ENCODE peak calls at places on chromosomes 12 and 14, in seven cellular contexts. One of them, this sample, is unnamed.

GRCh38 chr12:103855036-103855712 is 14.1 kb upstream of the NT5DC3 start:
- DNase-seq in tibial nerve: no peak
- DNase-seq in mesendoderm: no peak
- DNase-seq in fibroblast of pulmonary artery: peak; percentile 55
- DNase-seq in gastrocnemius medialis: no peak
- DNase-seq in vagina: no peak
- DNase-seq in CD4-positive, CD25-positive, alpha-beta regulatory T cell: no peak
- DNase-seq in this sample: peak; percentile 47

GRCh38 chr14:54614296-54614695 is 47.4 kb downstream of the SAMD4A start:
- DNase-seq in tibial nerve: no peak
- DNase-seq in mesendoderm: no peak
- DNase-seq in fibroblast of pulmonary artery: no peak
- DNase-seq in gastrocnemius medialis: no peak
- DNase-seq in vagina: no peak
- DNase-seq in CD4-positive, CD25-positive, alpha-beta regulatory T cell: no peak
- DNase-seq in this sample: no peak

GRCh38 chr12:68374315-68374982 is 42.3 kb upstream of the MDM1 start:
- DNase-seq in tibial nerve: no peak
- DNase-seq in mesendoderm: no peak
- DNase-seq in fibroblast of pulmonary artery: no peak
- DNase-seq in gastrocnemius medialis: peak; percentile 62
- DNase-seq in vagina: no peak
- DNase-seq in CD4-positive, CD25-positive, alpha-beta regulatory T cell: peak; percentile 97
- DNase-seq in this sample: no peak

GRCh38 chr14:21268612-21269251 is 510 bp downstream of the HNRNPC start:
- DNase-seq in tibial nerve: no peak
- DNase-seq in mesendoderm: peak; percentile 83
- DNase-seq in fibroblast of pulmonary artery: peak; percentile 73
- DNase-seq in gastrocnemius medialis: peak; percentile 56
- DNase-seq in vagina: no peak
- DNase-seq in CD4-positive, CD25-positive, alpha-beta regulatory T cell: peak; percentile 81
- DNase-seq in this sample: peak; percentile 66

GRCh38 chr14:98847520-98848468 is 424.2 kb downstream of the BCL11B start:
- DNase-seq in tibial nerve: no peak
- DNase-seq in mesendoderm: peak; percentile 18
- DNase-seq in fibroblast of pulmonary artery: no peak
- DNase-seq in gastrocnemius medialis: no peak
- DNase-seq in vagina: no peak
- DNase-seq in CD4-positive, CD25-positive, alpha-beta regulatory T cell: no peak
- DNase-seq in this sample: no peak

GRCh38 chr12:95150501-95150900 is 66.8 kb downstream of the FGD6 start:
- DNase-seq in tibial nerve: no peak
- DNase-seq in mesendoderm: no peak
- DNase-seq in fibroblast of pulmonary artery: no peak
- DNase-seq in gastrocnemius medialis: no peak
- DNase-seq in vagina: no peak
- DNase-seq in CD4-positive, CD25-positive, alpha-beta regulatory T cell: no peak
- DNase-seq in this sample: no peak

GRCh38 chr14:101035466-101036225 is 132.1 kb upstream of the RTL1 start:
- DNase-seq in tibial nerve: peak; percentile 2
- DNase-seq in mesendoderm: no peak
- DNase-seq in fibroblast of pulmonary artery: no peak
- DNase-seq in gastrocnemius medialis: peak; percentile 3
- DNase-seq in vagina: no peak
- DNase-seq in CD4-positive, CD25-positive, alpha-beta regulatory T cell: no peak
- DNase-seq in this sample: no peak

GRCh38 chr12:127811988-127812387 is 455.0 kb upstream of the TMEM132C start:
- DNase-seq in tibial nerve: no peak
- DNase-seq in mesendoderm: peak; percentile 81
- DNase-seq in fibroblast of pulmonary artery: peak; percentile 9
- DNase-seq in gastrocnemius medialis: no peak
- DNase-seq in vagina: no peak
- DNase-seq in CD4-positive, CD25-positive, alpha-beta regulatory T cell: no peak
- DNase-seq in this sample: peak; percentile 87

GRCh38 chr12:126570571-126570970 is 1505.3 kb downstream of the AACS start:
- DNase-seq in tibial nerve: no peak
- DNase-seq in mesendoderm: no peak
- DNase-seq in fibroblast of pulmonary artery: peak; percentile 44
- DNase-seq in gastrocnemius medialis: no peak
- DNase-seq in vagina: no peak
- DNase-seq in CD4-positive, CD25-positive, alpha-beta regulatory T cell: no peak
- DNase-seq in this sample: no peak

GRCh38 chr12:6691473-6691872 is 2.3 kb upstream of the ZNF384 start:
- DNase-seq in tibial nerve: no peak
- DNase-seq in mesendoderm: no peak
- DNase-seq in fibroblast of pulmonary artery: peak; percentile 15
- DNase-seq in gastrocnemius medialis: no peak
- DNase-seq in vagina: no peak
- DNase-seq in CD4-positive, CD25-positive, alpha-beta regulatory T cell: no peak
- DNase-seq in this sample: peak; percentile 73

GRCh38 chr12:78338054-78338785 is 507.5 kb downstream of the NAV3 start:
- DNase-seq in tibial nerve: no peak
- DNase-seq in mesendoderm: no peak
- DNase-seq in fibroblast of pulmonary artery: no peak
- DNase-seq in gastrocnemius medialis: no peak
- DNase-seq in vagina: no peak
- DNase-seq in CD4-positive, CD25-positive, alpha-beta regulatory T cell: no peak
- DNase-seq in this sample: no peak

GRCh38 chr12:130281157-130281799 is 56.4 kb upstream of the PIWIL1 start:
- DNase-seq in tibial nerve: no peak
- DNase-seq in mesendoderm: peak; percentile 67
- DNase-seq in fibroblast of pulmonary artery: no peak
- DNase-seq in gastrocnemius medialis: no peak
- DNase-seq in vagina: peak; percentile 79
- DNase-seq in CD4-positive, CD25-positive, alpha-beta regulatory T cell: peak; percentile 17
- DNase-seq in this sample: peak; percentile 11

GRCh38 chr12:53530920-53531319 is 23.6 kb upstream of the NPFF start:
- DNase-seq in tibial nerve: no peak
- DNase-seq in mesendoderm: no peak
- DNase-seq in fibroblast of pulmonary artery: no peak
- DNase-seq in gastrocnemius medialis: no peak
- DNase-seq in vagina: no peak
- DNase-seq in CD4-positive, CD25-positive, alpha-beta regulatory T cell: no peak
- DNase-seq in this sample: peak; percentile 26

GRCh38 chr12:123075092-123075491 is 75.8 kb downstream of the PITPNM2 start:
- DNase-seq in tibial nerve: peak; percentile 55
- DNase-seq in mesendoderm: no peak
- DNase-seq in fibroblast of pulmonary artery: no peak
- DNase-seq in gastrocnemius medialis: no peak
- DNase-seq in vagina: no peak
- DNase-seq in CD4-positive, CD25-positive, alpha-beta regulatory T cell: peak; percentile 71
- DNase-seq in this sample: peak; percentile 55

GRCh38 chr14:25537846-25538455 is 488.0 kb upstream of the STXBP6 start:
- DNase-seq in tibial nerve: no peak
- DNase-seq in mesendoderm: peak; percentile 83
- DNase-seq in fibroblast of pulmonary artery: no peak
- DNase-seq in gastrocnemius medialis: no peak
- DNase-seq in vagina: no peak
- DNase-seq in CD4-positive, CD25-positive, alpha-beta regulatory T cell: no peak
- DNase-seq in this sample: no peak

GRCh38 chr12:7645395-7646177 is 20.1 kb downstream of the APOBEC1 start:
- DNase-seq in tibial nerve: no peak
- DNase-seq in mesendoderm: peak; percentile 65
- DNase-seq in fibroblast of pulmonary artery: peak; percentile 51
- DNase-seq in gastrocnemius medialis: no peak
- DNase-seq in vagina: no peak
- DNase-seq in CD4-positive, CD25-positive, alpha-beta regulatory T cell: peak; percentile 30
- DNase-seq in this sample: peak; percentile 29

GRCh38 chr14:51020024-51020710 is 74.7 kb downstream of the TRIM9 start:
- DNase-seq in tibial nerve: no peak
- DNase-seq in mesendoderm: peak; percentile 45
- DNase-seq in fibroblast of pulmonary artery: no peak
- DNase-seq in gastrocnemius medialis: no peak
- DNase-seq in vagina: no peak
- DNase-seq in CD4-positive, CD25-positive, alpha-beta regulatory T cell: no peak
- DNase-seq in this sample: peak; percentile 93

DNA sequence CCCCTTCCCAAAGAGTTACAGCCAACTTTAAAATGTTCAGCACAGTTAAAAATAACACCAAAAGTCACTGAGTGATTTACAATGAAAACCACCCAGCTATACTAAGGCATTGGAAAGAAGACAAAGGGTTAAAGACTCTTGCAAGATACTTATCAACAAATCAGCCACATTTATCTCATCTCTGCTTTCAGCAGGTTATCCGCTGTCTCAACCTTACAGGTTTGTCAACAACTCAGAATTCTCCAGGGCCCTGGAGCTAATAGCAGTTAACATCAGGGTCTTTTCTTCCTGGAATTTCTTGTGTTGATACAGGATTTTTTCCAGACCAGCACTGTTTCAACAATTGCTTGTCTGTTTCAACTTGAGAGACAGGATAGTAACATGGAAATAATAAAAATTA is 3.6 kb downstream of the PKP2 start:
- DNase-seq in tibial nerve: no peak
- DNase-seq in mesendoderm: peak; percentile 94
- DNase-seq in fibroblast of pulmonary artery: no peak
- DNase-seq in gastrocnemius medialis: no peak
- DNase-seq in vagina: no peak
- DNase-seq in CD4-positive, CD25-positive, alpha-beta regulatory T cell: no peak
- DNase-seq in this sample: no peak
- H3K4me3 ChIP-seq in tibial nerve: no peak overlapping the region
- H3K4me3 ChIP-seq in mesendoderm: no peak overlapping the region
- H3K4me3 ChIP-seq in fibroblast of pulmonary artery: peak overlapping the region; percentile 10
- H3K4me3 ChIP-seq in gastrocnemius medialis: no peak overlapping the region
- H3K4me3 ChIP-seq in vagina: no peak overlapping the region
- H3K4me3 ChIP-seq in CD4-positive, CD25-positive, alpha-beta regulatory T cell: no peak overlapping the region
- H3K4me3 ChIP-seq in this sample: no peak overlapping the region

GRCh38 chr14:104139460-104140212 is 1.2 kb downstream of the KIF26A start:
- DNase-seq in tibial nerve: no peak
- DNase-seq in mesendoderm: peak; percentile 43
- DNase-seq in fibroblast of pulmonary artery: no peak
- DNase-seq in gastrocnemius medialis: no peak
- DNase-seq in vagina: no peak
- DNase-seq in CD4-positive, CD25-positive, alpha-beta regulatory T cell: no peak
- DNase-seq in this sample: no peak
- H3K4me3 ChIP-seq in tibial nerve: no peak overlapping the region
- H3K4me3 ChIP-seq in mesendoderm: peak overlapping the region; percentile 75
- H3K4me3 ChIP-seq in fibroblast of pulmonary artery: no peak overlapping the region
- H3K4me3 ChIP-seq in gastrocnemius medialis: peak overlapping the region; percentile 52
- H3K4me3 ChIP-seq in vagina: peak overlapping the region; percentile 56
- H3K4me3 ChIP-seq in CD4-positive, CD25-positive, alpha-beta regulatory T cell: no peak overlapping the region
- H3K4me3 ChIP-seq in this sample: no peak overlapping the region

GRCh38 chr14:39113685-39114072 is 444 bp upstream of the GEMIN2 start:
- DNase-seq in tibial nerve: no peak
- DNase-seq in mesendoderm: no peak
- DNase-seq in fibroblast of pulmonary artery: no peak
- DNase-seq in gastrocnemius medialis: no peak
- DNase-seq in vagina: no peak
- DNase-seq in CD4-positive, CD25-positive, alpha-beta regulatory T cell: no peak
- DNase-seq in this sample: no peak

GRCh38 chr14:39107624-39108023 is 4.6 kb upstream of the SEC23A start:
- DNase-seq in tibial nerve: no peak
- DNase-seq in mesendoderm: peak; percentile 45
- DNase-seq in fibroblast of pulmonary artery: peak; percentile 71
- DNase-seq in gastrocnemius medialis: no peak
- DNase-seq in vagina: no peak
- DNase-seq in CD4-positive, CD25-positive, alpha-beta regulatory T cell: peak; percentile 70
- DNase-seq in this sample: peak; percentile 56

GRCh38 chr14:39114073-39114838 is at the start of gene GEMIN2:
- DNase-seq in tibial nerve: peak; percentile 85
- DNase-seq in mesendoderm: peak; percentile 96
- DNase-seq in fibroblast of pulmonary artery: peak; percentile 97
- DNase-seq in gastrocnemius medialis: peak; percentile 92
- DNase-seq in vagina: no peak
- DNase-seq in CD4-positive, CD25-positive, alpha-beta regulatory T cell: peak; percentile 97
- DNase-seq in this sample: peak; percentile 93

GRCh38 chr14:39108791-39109190 is 5.3 kb upstream of the GEMIN2 start:
- DNase-seq in tibial nerve: no peak
- DNase-seq in mesendoderm: no peak
- DNase-seq in fibroblast of pulmonary artery: no peak
- DNase-seq in gastrocnemius medialis: no peak
- DNase-seq in vagina: no peak
- DNase-seq in CD4-positive, CD25-positive, alpha-beta regulatory T cell: no peak
- DNase-seq in this sample: no peak

DNA sequence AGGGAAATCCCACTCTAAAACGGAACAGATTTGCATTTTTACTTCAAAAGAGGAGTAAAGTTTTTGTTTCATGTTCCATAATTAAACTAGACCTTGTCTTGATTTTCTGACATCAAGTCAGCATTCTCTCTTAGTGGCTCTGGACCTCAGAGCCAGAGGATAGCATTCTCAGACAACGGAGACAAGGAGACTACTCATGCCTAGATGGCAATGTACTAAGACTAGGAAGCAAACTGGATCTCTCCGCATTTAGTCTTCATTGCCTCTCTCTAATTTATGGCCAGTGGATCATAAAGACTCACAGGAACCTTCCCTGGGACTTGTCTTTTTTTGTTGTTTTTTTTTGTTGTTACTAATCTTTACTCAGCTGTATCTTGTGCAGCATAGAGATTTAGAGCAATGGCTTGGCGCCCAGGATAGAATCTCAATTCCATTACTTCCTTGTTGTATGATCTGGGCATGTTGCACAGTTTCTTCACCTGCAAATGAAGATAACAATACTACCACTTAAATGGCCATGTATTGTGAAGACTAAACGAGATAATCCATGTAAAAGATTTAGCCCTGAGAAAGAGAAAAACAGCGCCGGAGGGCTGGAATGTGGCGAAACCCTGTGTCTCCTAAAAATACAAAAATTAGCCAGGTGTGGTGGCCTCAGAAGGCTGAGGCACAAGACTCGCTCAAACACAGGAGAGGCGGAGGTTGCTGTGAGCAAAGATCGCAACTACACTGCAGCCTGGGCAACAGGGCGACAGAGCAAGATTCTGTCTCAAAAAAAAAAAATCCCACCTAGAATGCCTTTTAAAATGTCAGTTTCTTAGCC is 4.0 kb upstream of the GEMIN2 start:
- DNase-seq in tibial nerve: no peak
- DNase-seq in mesendoderm: no peak
- DNase-seq in fibroblast of pulmonary artery: no peak
- DNase-seq in gastrocnemius medialis: no peak
- DNase-seq in vagina: no peak
- DNase-seq in CD4-positive, CD25-positive, alpha-beta regulatory T cell: no peak
- DNase-seq in this sample: no peak
- H3K4me3 ChIP-seq in tibial nerve: no peak overlapping the region
- H3K4me3 ChIP-seq in mesendoderm: no peak overlapping the region
- H3K4me3 ChIP-seq in fibroblast of pulmonary artery: no peak overlapping the region
- H3K4me3 ChIP-seq in gastrocnemius medialis: no peak overlapping the region
- H3K4me3 ChIP-seq in vagina: no peak overlapping the region
- H3K4me3 ChIP-seq in CD4-positive, CD25-positive, alpha-beta regulatory T cell: no peak overlapping the region
- H3K4me3 ChIP-seq in this sample: no peak overlapping the region

DNA sequence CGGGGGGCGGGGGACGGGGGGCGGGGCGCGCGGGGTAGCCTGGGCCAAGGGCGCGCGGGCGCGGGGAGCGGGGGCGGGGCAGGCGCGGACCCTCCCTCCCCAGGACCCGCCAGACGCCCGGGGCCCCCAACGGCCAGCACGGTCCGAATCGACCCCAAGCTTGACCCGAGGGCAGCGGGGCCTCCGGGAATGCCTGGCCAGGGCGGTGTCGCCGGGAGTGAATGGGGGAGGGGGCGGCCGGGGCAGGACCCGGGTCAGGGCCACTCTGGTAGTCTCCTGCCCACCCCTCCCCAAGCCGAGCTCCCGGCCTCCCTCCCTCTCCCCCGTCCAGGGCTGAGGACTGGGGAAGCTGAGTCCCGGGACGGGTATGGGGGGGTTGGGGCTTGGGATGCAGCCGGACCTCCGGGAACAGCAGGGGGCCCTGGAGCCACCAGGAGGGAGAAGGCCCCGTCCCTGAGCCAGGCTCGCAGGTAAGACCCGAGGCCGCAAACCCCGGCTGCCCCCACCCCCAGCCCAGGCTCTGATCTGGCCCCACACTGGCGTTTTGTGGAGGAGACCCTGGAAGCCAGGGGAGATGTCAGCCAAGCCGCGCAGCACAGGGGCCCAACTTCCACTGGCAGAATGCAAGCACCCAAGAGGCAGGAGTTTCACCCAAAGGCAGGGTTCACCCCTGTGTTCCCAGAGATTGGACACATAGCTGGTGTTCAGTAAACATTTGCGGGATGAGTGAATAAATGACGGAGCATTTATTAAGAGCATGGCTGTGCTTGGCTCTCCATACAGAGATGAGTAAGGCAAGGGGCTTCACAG is 555 bp upstream of the GALNT9 start:
- DNase-seq in tibial nerve: no peak
- DNase-seq in mesendoderm: no peak
- DNase-seq in fibroblast of pulmonary artery: no peak
- DNase-seq in gastrocnemius medialis: no peak
- DNase-seq in vagina: no peak
- DNase-seq in CD4-positive, CD25-positive, alpha-beta regulatory T cell: no peak
- DNase-seq in this sample: no peak
- H3K4me3 ChIP-seq in tibial nerve: no peak overlapping the region
- H3K4me3 ChIP-seq in mesendoderm: no peak overlapping the region
- H3K4me3 ChIP-seq in fibroblast of pulmonary artery: no peak overlapping the region
- H3K4me3 ChIP-seq in gastrocnemius medialis: no peak overlapping the region
- H3K4me3 ChIP-seq in vagina: peak overlapping the region; percentile 10
- H3K4me3 ChIP-seq in CD4-positive, CD25-positive, alpha-beta regulatory T cell: no peak overlapping the region
- H3K4me3 ChIP-seq in this sample: no peak overlapping the region

This sample was measured in AG10803.